ENCODE peak calls at places on chromosomes 2 and 18, in five cellular contexts. A is BJ, F is cardiac fibroblast, N is colonic mucosa, Y is right cardiac atrium. J is an unnamed sample.

GRCh38 chr18:24937624-24938285 is 414.2 kb downstream of the ZNF521 start:
- DNase-seq in Y (no peak), F (no peak), N (no peak), A (no peak), J (no peak)

GRCh38 chr2:144493027-144493809 is 26.7 kb downstream of the ZEB2 start:
- DNase-seq in A (no peak), Y (no peak), F (no peak), N (no peak), J (no peak)

GRCh38 chr18:27400001-27400400 is 214.9 kb upstream of the CHST9 start:
- DNase-seq in A (no peak), N (no peak), F (no peak), Y (no peak), J (no peak)

GRCh38 chr2:96984300-96984699 is 2.1 kb downstream of the FAM178B start:
- DNase-seq in Y (no peak), N (no peak), F (no peak), A (no peak), J (no peak)

GRCh38 chr2:21041462-21041861 is 2.4 kb downstream of the APOB start:
- DNase-seq in N (no peak), A (no peak), Y (no peak), F (no peak), J (no peak)

GRCh38 chr2:169225906-169226305 is 136.4 kb downstream of the LRP2 start:
- DNase-seq in Y (no peak), A (no peak), F (no peak), N (no peak), J (no peak)

GRCh38 chr18:58671941-58672565 is 788 bp downstream of the MALT1 start:
- DNase-seq in F (peak), N (peak), Y (no peak), A (no peak), J (peak)

GRCh38 chr2:137437386-137437785 is 526.9 kb upstream of the HNMT start:
- DNase-seq in N (no peak), Y (no peak), A (no peak), F (no peak), J (no peak)

GRCh38 chr18:9792565-9793226 is 84.6 kb downstream of the RAB31 start:
- DNase-seq in F (no peak), A (no peak), N (no peak), Y (no peak), J (no peak)

GRCh38 chr2:192243488-192243887 is 48.8 kb upstream of the TMEFF2 start:
- DNase-seq in A (no peak), F (no peak), N (no peak), Y (no peak), J (peak)

GRCh38 chr2:68448671-68449394 is 18.3 kb downstream of the FBXO48 start:
- DNase-seq in N (no peak), A (no peak), F (no peak), Y (peak), J (no peak)

GRCh38 chr2:223731503-223731902 is 105.9 kb downstream of the AP1S3 start:
- DNase-seq in A (no peak), Y (no peak), N (no peak), F (no peak), J (peak)

GRCh38 chr2:219765236-219765635 is 137.8 kb downstream of the SLC4A3 start:
- DNase-seq in Y (no peak), N (no peak), F (no peak), A (no peak), J (peak)

GRCh38 chr2:227460079-227460485 is 11.9 kb upstream of the AGFG1 start:
- DNase-seq in A (no peak), N (no peak), F (peak), Y (no peak), J (peak)

GRCh38 chr2:54466880-54467279 is 10.8 kb downstream of the SPTBN1 start:
- DNase-seq in A (no peak), Y (no peak), N (no peak), F (peak), J (peak)

GRCh38 chr2:43458002-43458628 is 137.7 kb downstream of the THADA start:
- DNase-seq in F (peak), A (peak), N (no peak), Y (no peak), J (peak)

GRCh38 chr2:71410716-71411115 is 42.6 kb upstream of the DYSF start:
- DNase-seq in F (no peak), A (no peak), N (no peak), Y (no peak), J (no peak)

DNA sequence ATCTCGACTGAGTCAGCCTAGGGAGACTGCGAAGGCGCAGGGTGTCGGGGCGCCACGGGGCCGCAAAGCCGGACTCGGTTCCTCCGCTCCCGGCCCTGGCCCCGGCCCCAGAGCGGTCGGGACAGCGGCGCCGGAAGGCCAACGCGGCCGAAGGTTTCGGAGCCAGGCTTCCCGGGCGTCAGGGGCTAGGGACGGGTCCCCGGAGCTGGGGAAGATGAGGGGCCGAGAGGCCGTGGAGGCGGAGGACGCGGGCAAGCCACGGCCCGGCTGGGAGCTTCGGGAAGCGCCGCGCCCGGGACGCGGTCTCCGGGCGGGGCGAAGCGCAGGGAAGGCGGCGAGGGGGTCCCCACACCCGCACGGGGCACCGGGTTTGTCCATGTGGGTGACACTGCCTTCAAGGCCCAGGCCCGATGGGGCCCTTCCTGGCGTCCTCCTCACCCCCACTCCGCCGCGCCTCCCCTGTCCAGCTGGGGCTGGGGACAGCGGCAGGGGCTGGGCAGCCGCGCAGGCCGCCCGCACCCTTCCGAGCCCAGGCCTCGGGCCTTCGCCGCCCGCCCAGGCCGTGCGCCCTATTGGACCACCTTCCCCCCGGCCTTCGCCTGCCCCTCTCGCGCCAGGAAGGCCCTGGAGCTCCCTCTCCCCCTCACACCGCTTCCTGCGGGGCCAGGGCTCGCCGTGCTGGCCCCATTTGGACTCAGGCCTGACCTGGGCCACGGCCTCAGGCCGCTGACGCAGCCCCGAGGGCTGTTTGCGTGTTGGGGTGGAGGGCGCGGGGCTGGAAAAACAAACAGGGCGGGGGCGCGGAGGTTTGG is 12.6 kb upstream of the SIX3 start:
- DNase-seq in N (no peak), Y (no peak), A (no peak), F (no peak), J (no peak)
- H3K4me3 ChIP-seq in N (peak), Y (peak), A (no peak), F (no peak), J (no peak)

DNA sequence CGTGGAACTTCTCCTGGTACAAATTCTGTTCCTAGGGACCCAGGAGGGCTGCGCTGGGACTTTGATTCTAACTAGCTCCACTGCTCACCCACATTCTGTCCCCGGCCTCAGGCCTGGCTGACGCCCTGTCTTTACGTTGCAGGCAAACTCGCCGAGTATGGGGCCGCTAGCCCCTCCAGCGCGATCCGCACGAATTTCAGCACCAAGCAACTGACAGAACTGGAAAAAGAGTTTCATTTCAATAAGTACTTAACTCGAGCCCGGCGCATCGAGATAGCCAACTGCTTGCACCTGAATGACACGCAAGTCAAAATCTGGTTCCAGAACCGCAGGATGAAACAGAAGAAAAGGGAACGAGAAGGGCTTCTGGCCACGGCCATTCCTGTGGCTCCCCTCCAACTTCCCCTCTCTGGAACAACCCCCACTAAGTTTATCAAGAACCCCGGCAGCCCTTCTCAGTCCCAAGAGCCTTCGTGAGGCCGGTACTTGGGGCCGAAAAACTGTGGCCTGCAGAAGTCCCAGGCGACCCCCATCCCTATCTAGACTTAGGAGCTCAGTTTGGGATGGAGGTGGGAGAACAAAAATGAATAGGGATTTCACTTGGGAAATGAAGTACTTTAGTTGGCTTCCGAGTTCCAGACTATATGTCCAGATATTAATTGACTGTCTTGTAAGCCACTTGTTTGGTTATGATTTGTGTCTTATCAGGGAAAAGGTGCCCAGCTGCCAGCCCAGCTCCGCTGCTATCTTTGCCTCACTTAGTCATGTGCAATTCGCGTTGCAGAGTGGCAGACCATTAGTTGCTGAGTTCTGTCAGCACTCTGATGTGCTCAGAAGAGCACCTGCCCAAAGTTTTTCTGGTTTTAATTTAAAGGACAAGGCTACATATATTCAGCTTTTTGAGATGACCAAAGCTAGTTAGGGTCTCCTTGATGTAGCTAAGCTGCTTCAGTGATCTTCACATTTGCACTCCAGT is 1.5 kb downstream of the HOXD1 start:
- DNase-seq in F (no peak), A (no peak), Y (no peak), N (no peak), J (no peak)
- H3K4me3 ChIP-seq in F (no peak), A (no peak), Y (no peak), N (peak), J (no peak)

GRCh38 chr2:27442282-27442980 is at the start of gene KRTCAP3:
- DNase-seq in A (no peak), F (no peak), Y (peak), N (peak), J (no peak)
- H3K4me3 ChIP-seq in A (no peak), F (no peak), Y (no peak), N (peak), J (no peak)

GRCh38 chr2:1020206-1020605 is 69.6 kb downstream of the SNTG2 start:
- DNase-seq in A (no peak), Y (no peak), N (no peak), F (no peak), J (no peak)
- H3K4me3 ChIP-seq in A (no peak), Y (no peak), N (no peak), F (no peak), J (no peak)

DNA sequence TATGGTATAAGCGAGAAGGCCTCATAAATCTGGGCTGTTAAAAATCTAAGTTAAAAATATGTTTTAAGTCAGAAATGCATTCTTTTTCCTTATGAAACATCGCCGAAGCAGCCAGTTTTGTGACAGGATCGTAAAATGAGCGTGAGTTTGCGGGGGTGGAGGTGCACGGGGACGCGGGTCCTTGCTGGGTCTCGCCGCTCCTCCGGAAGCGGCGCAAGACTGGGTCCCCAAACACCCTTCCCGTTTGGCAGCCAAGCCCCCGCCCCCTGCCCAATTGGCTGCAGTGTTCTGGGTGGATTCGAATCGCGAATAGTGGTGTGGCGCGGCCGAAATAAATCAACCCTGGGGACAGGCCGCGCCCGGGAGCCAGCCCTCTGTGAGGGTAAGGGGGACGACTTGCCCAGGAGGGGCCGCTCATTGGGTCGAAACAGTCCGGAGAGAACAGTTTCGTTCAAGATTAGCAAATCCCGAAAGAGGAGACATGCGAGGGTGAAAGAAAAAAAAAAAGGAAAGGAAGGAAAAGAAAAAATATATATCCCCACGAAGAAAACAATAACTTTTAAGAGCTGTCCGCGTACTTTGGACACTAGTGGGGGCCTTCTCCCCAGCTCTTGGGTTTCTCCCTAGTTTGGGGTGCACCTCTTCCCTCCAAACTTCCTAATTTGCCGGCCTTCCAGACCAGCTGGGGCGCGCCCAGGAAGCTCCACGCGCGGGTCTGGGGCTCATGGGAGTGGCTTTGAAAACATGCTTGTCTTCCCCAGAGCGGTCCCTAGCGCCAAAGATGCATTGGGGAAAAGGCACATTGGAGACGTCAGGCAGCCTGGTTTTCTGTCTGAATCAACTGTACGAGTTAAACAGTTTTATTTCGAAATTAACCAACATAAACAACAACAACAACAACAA is 3.1 kb upstream of the GATA6 start:
- DNase-seq in N (peak), F (peak), A (no peak), Y (peak), J (no peak)
- H3K4me3 ChIP-seq in N (peak), F (peak), A (no peak), Y (peak), J (no peak)

DNA sequence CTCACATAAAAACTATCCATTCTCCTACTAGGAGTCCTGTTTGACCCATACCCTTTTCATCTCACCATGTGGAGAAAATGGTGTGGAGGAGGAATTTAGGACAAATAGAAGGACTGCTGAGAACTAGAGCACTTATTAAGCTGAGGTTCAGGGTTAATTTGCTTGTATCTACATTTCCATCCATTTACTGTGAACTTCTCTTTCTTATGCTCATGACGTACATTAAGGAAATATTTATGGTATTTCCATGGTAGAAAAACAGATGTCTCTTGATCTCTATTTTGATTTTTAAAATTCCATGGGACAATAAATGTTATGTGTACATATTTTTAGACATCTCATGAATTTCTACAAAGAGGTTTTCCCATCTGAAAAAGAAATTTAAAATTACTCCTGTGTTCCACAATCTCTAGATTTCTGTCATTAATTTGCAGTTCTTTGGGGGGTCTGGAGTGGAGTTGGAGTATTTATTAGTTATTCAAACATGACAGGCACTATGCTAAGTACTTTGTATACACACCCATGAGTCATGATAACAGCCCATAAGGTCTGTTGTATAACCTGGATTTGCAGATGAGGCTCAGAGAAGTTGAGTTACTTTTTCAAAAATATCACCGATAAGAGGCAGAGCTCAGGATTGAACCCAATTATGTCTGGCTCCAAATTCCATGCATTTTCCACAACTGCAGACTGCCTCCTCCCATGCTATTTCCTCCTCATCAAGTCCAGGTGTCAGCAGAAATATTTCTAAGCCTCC is 112.6 kb downstream of the COPS8 start:
- DNase-seq in Y (no peak), F (peak), A (no peak), N (no peak), J (peak)
- H3K4me3 ChIP-seq in Y (no peak), F (no peak), A (no peak), N (no peak), J (no peak)

J was measured in fibroblast of mammary gland.